ENCODE peak calls at places on chromosomes 12 and 14, in ten cellular contexts. W is activated T-helper 1 cell treated with anti-CD3 and anti-CD28 coated beads, Interleukin-2, amount 50 U/mL, for 16 hours; F is CD14-positive monocyte; Q is NCI-H82; X is hypothalamus; V is CD8-positive, alpha-beta memory T cell; J is non-pigmented ciliary epithelial cell; R is heart right ventricle; C is NCI-H2081; M is NAMALWA. H is an unnamed sample.

GRCh38 chr12:6754406-6754805 is 1.5 kb upstream of the MLF2 start:
- DNase-seq in V (no peak), M (no peak), J (no peak), F (no peak), X (no peak), W (no peak), C (no peak), Q (no peak), R (no peak), H (no peak)

GRCh38 chr14:93824518-93825234 is 36.4 kb upstream of the PRIMA1 start:
- DNase-seq in C (no peak), X (no peak), F (no peak), Q (peak; percentile 50), R (no peak), J (no peak), W (no peak), M (no peak), V (no peak), H (no peak)

GRCh38 chr14:74671789-74672188 is 41.1 kb downstream of the AREL1 start:
- DNase-seq in Q (no peak), R (no peak), C (no peak), W (no peak), M (no peak), F (no peak), X (no peak), V (no peak), J (peak; percentile 53), H (no peak)

GRCh38 chr12:89163918-89164317 is 188.4 kb downstream of the DUSP6 start:
- DNase-seq in C (no peak), R (no peak), W (no peak), M (no peak), X (no peak), Q (no peak), F (no peak), J (no peak), V (no peak), H (no peak)

GRCh38 chr12:103632554-103633216 is 45.6 kb downstream of the STAB2 start:
- DNase-seq in X (no peak), F (peak; percentile 63), W (no peak), M (peak; percentile 86), C (peak; percentile 40), R (no peak), V (peak; percentile 40), J (no peak), Q (peak; percentile 81), H (no peak)

GRCh38 chr12:90999946-91000345 is 4.8 kb downstream of the EPYC start:
- DNase-seq in X (no peak), W (no peak), F (no peak), M (no peak), C (no peak), R (no peak), V (no peak), Q (no peak), J (peak; percentile 63), H (no peak)

GRCh38 chr12:67068204-67068731 is 200.9 kb upstream of the CAND1 start:
- DNase-seq in W (no peak), X (no peak), F (no peak), C (no peak), Q (peak; percentile 37), M (peak; percentile 51), V (no peak), R (no peak), J (no peak), H (no peak)

GRCh38 chr12:118107026-118107425 is 3.2 kb upstream of the VSIG10 start:
- DNase-seq in R (no peak), V (no peak), Q (peak; percentile 64), M (no peak), F (no peak), X (no peak), J (no peak), W (no peak), C (no peak), H (no peak)

GRCh38 chr12:91877022-91877421 is 268.6 kb downstream of the BTG1 start:
- DNase-seq in M (peak; percentile 30), X (no peak), W (peak; percentile 62), Q (peak; percentile 89), V (peak; percentile 73), J (peak; percentile 27), R (no peak), F (peak; percentile 94), C (peak; percentile 27), H (peak; percentile 88)

GRCh38 chr12:49819786-49820185 is 8.4 kb downstream of the NCKAP5L start:
- DNase-seq in J (no peak), M (no peak), C (no peak), Q (no peak), W (no peak), X (no peak), F (no peak), R (no peak), V (no peak), H (no peak)

GRCh38 chr12:31325877-31326631 is at the start of gene SINHCAF:
- DNase-seq in J (peak; percentile 87), M (peak; percentile 100), X (peak; percentile 97), F (peak; percentile 99), R (peak; percentile 99), V (peak; percentile 98), W (peak; percentile 99), C (peak; percentile 100), Q (peak; percentile 100), H (peak; percentile 97)

GRCh38 chr14:23373041-23373440 is 432 bp downstream of the IL25 start:
- DNase-seq in W (no peak), R (no peak), J (no peak), X (no peak), Q (no peak), V (no peak), F (no peak), M (no peak), C (no peak), H (no peak)

GRCh38 chr14:60350366-60350720 is 101.3 kb downstream of the PPM1A start:
- DNase-seq in Q (peak; percentile 71), M (no peak), F (no peak), R (no peak), W (no peak), C (no peak), J (no peak), X (no peak), V (no peak), H (no peak)

GRCh38 chr14:105154476-105154871 is 14.1 kb downstream of the JAG2 start:
- DNase-seq in C (no peak), M (no peak), X (no peak), F (no peak), Q (no peak), V (no peak), W (no peak), R (no peak), J (no peak), H (no peak)